ENCODE peak calls at places on chromosome 2, in seven cellular contexts. F is mesendoderm, W is neuronal stem cell, K is H1, Y is IMR-90, R is H9, J is trophoblast cell. A is an unnamed sample. For H3K79me1, the result is how much of the 10 kb centered on the place peaks cover.

GRCh38 chr2:144354953-144355352 is 165.0 kb downstream of the ZEB2 start:
- DNase-seq in W (no peak), Y (peak), F (no peak), J (no peak), R (no peak), K (no peak), A (peak)

GRCh38 chr2:176131617-176132396 is 2.3 kb downstream of the HOXD8 start:
- DNase-seq in F (no peak), R (no peak), W (no peak), Y (no peak), K (no peak), J (peak), A (no peak)

GRCh38 chr2:105092797-105093196 is 54.9 kb downstream of the MRPS9 start:
- DNase-seq in F (no peak), W (no peak), J (no peak), K (no peak), Y (no peak), R (no peak), A (no peak)

GRCh38 chr2:170034596-170034995 is 143.4 kb upstream of the MYO3B start:
- DNase-seq in F (no peak), J (no peak), R (no peak), K (no peak), Y (no peak), W (no peak), A (no peak)

GRCh38 chr2:227106845-227107759 is 56.9 kb downstream of the COL4A4 start:
- DNase-seq in W (peak), F (peak), R (peak), J (peak), Y (peak), K (peak), A (peak)

GRCh38 chr2:240469747-240470146 is 34.3 kb downstream of the GPC1 start:
- DNase-seq in R (no peak), W (no peak), J (peak), F (no peak), K (no peak), Y (no peak), A (no peak)

GRCh38 chr2:39313575-39313974 is 69.8 kb upstream of the CDKL4 start:
- DNase-seq in K (no peak), J (no peak), W (no peak), F (no peak), R (no peak), Y (peak), A (peak)

GRCh38 chr2:65514555-65515195 is 82.3 kb upstream of the SPRED2 start:
- DNase-seq in J (no peak), W (no peak), R (no peak), F (no peak), K (no peak), Y (peak), A (no peak)

GRCh38 chr2:103289101-103289725 is 527.4 kb downstream of the TMEM182 start:
- DNase-seq in J (no peak), Y (no peak), R (no peak), F (peak), K (no peak), W (no peak), A (no peak)

GRCh38 chr2:29920631-29921559 is 491 bp downstream of the ALK start:
- DNase-seq in K (peak), W (peak), Y (peak), F (peak), R (peak), J (peak), A (no peak)

GRCh38 chr2:183597841-183598240 is 473.6 kb downstream of the NUP35 start:
- DNase-seq in K (no peak), W (no peak), J (peak), F (no peak), R (no peak), Y (no peak), A (no peak)

GRCh38 chr2:171208648-171209047 is 48.0 kb upstream of the TLK1 start:
- DNase-seq in W (no peak), J (no peak), F (no peak), R (no peak), K (no peak), Y (no peak), A (no peak)

GRCh38 chr2:56008661-56009411 is 85.3 kb upstream of the EFEMP1 start:
- DNase-seq in F (peak), R (peak), K (peak), Y (peak), W (peak), J (no peak), A (peak)

GRCh38 chr2:126891681-126892500 is 6.8 kb upstream of the TEX51 start:
- DNase-seq in Y (no peak), R (peak), F (peak), W (no peak), K (no peak), J (no peak), A (no peak)

GRCh38 chr2:218386505-218387368 is 4.7 kb downstream of the SLC11A1 start:
- DNase-seq in F (no peak), K (peak), Y (no peak), J (no peak), R (peak), W (no peak), A (no peak)

GRCh38 chr2:229798446-229799147 is 84.2 kb upstream of the DNER start:
- DNase-seq in Y (peak), R (no peak), K (no peak), W (no peak), J (no peak), F (no peak), A (no peak)

GRCh38 chr2:101697794-101698418 is 399 bp downstream of the MAP4K4 start:
- DNase-seq in Y (no peak), K (peak), F (peak), W (no peak), J (peak), R (no peak), A (no peak)

GRCh38 chr2:178767099-178768060 is 39.8 kb downstream of the TTN start:
- DNase-seq in R (no peak), K (no peak), F (no peak), W (no peak), J (no peak), Y (no peak), A (no peak)

GRCh38 chr2:121721926-121722325 is 14.7 kb downstream of the NIFK start:
- DNase-seq in W (no peak), R (no peak), F (no peak), Y (peak), J (peak), K (no peak), A (peak)

GRCh38 chr2:240248981-240249422 is 108.5 kb upstream of the OTOS start:
- DNase-seq in J (no peak), F (no peak), R (peak), W (no peak), K (no peak), Y (no peak), A (no peak)

GRCh38 chr2:241965931-241966412 is 96.4 kb downstream of the RTP5 start:
- DNase-seq in K (no peak), J (peak), F (peak), Y (peak), W (peak), R (peak), A (peak)

GRCh38 chr2:68832161-68832869 is 38.9 kb downstream of the BMP10 start:
- DNase-seq in R (no peak), W (no peak), Y (peak), F (no peak), K (peak), J (peak), A (peak)

GRCh38 chr2:121480826-121481225 is 49.9 kb upstream of the RNU4ATAC start:
- DNase-seq in F (no peak), R (no peak), J (no peak), K (no peak), W (no peak), Y (peak), A (peak)

GRCh38 chr2:8626572-8626971 is 55.3 kb upstream of the ID2 start:
- DNase-seq in J (no peak), K (no peak), F (no peak), Y (no peak), W (no peak), R (no peak), A (no peak)

GRCh38 chr2:112582314-112582746 is 2.1 kb upstream of the CHCHD5 start:
- DNase-seq in R (no peak), J (peak), F (peak), W (no peak), K (no peak), Y (peak), A (peak)

GRCh38 chr2:236167297-236168109 is 683 bp downstream of the GBX2 start:
- DNase-seq in K (peak), W (peak), R (no peak), F (peak), Y (peak), J (peak), A (peak)

GRCh38 chr2:225041210-225041870 is 928 bp downstream of the DOCK10 start:
- DNase-seq in R (peak), F (peak), K (peak), W (no peak), J (peak), Y (peak), A (peak)

GRCh38 chr2:134671498-134671897 is 47.3 kb downstream of the TMEM163 start:
- DNase-seq in F (peak), R (peak), K (no peak), Y (no peak), J (no peak), W (no peak), A (no peak)

GRCh38 chr2:70204452-70204851 is 13.6 kb upstream of the C2orf42 start:
- DNase-seq in K (no peak), J (no peak), W (no peak), F (no peak), Y (no peak), R (no peak), A (no peak)

GRCh38 chr2:31476511-31477171 is 62.1 kb upstream of the XDH start:
- DNase-seq in J (no peak), W (no peak), K (no peak), Y (peak), F (no peak), R (no peak), A (no peak)

GRCh38 chr2:53787255-53787910 is 539 bp downstream of the ERLEC1 start:
- DNase-seq in R (no peak), W (no peak), J (peak), F (no peak), K (no peak), Y (peak), A (peak)

GRCh38 chr2:15940661-15941482 is 522 bp downstream of the MYCN start:
- DNase-seq in Y (no peak), F (peak), R (no peak), K (peak), W (peak), J (peak), A (peak)

GRCh38 chr2:216126943-216127342 is 17.8 kb downstream of the XRCC5 start:
- DNase-seq in W (no peak), J (no peak), F (no peak), R (no peak), K (no peak), Y (no peak), A (no peak)
- H3K18ac ChIP-seq in W (no peak), J (no peak), F (no peak), R (no peak), K (no peak), Y (no peak), A (no peak)

GRCh38 chr2:148826791-148827190 is 48.2 kb upstream of the KIF5C start:
- DNase-seq in R (no peak), J (no peak), F (no peak), W (no peak), Y (no peak), K (no peak), A (no peak)

GRCh38 chr2:148829618-148830017 is 45.4 kb upstream of the KIF5C start:
- DNase-seq in J (no peak), K (no peak), R (no peak), F (peak), Y (no peak), W (no peak), A (no peak)

GRCh38 chr2:148828941-148829340 is 46.1 kb upstream of the KIF5C start:
- DNase-seq in F (no peak), W (no peak), Y (no peak), K (no peak), J (no peak), R (no peak), A (no peak)

GRCh38 chr2:148819019-148819418 is 56.0 kb upstream of the KIF5C start:
- DNase-seq in F (no peak), W (no peak), K (no peak), Y (no peak), R (no peak), J (no peak), A (no peak)

DNA sequence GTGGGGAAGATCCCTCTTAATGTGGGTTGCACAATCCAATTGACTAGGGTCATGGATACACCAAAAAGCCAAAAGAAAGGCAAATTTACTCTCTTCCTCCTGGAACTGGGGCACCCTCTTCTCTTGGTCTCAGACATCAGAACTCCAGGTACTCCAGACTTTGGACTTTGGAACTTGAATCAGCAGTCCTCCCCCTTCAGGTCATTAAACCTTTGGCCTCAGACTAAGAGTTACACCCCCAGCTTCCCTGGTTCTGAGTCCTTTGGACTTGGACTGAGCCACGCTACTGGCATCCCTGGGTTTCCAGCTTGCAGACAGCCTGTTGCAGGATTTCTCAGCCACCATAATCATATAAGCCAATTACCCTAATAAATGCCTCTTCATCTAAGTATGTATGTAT is 50.8 kb upstream of the KIF5C start:
- DNase-seq in Y (no peak), W (no peak), J (no peak), R (no peak), F (no peak), K (no peak), A (no peak)
- H3K79me1 ChIP-seq in Y (under half), W (under half), J (under half), R (under half), F (under half), K (under half), A (under half)

GRCh38 chr2:1721706-1722483 is 22.4 kb downstream of the PXDN start:
- DNase-seq in W (no peak), J (peak), K (no peak), R (no peak), Y (peak), F (no peak), A (peak)
- H2BK120ac ChIP-seq in W (no peak), J (no peak), K (no peak), R (no peak), Y (peak), F (no peak), A (peak)

GRCh38 chr2:44996356-44996755 is 12.9 kb downstream of the SIX2 start:
- DNase-seq in K (no peak), W (no peak), J (no peak), Y (no peak), F (no peak), R (no peak), A (no peak)

GRCh38 chr2:44999540-44999939 is 9.7 kb downstream of the SIX2 start:
- DNase-seq in R (no peak), J (no peak), F (no peak), K (no peak), W (no peak), Y (no peak), A (no peak)

GRCh38 chr2:45000341-45000901 is 8.8 kb downstream of the SIX2 start:
- DNase-seq in J (no peak), R (peak), Y (no peak), W (no peak), F (peak), K (no peak), A (no peak)

GRCh38 chr2:45000921-45001628 is 8.2 kb downstream of the SIX2 start:
- DNase-seq in Y (no peak), J (no peak), K (peak), F (peak), W (no peak), R (peak), A (peak)

DNA sequence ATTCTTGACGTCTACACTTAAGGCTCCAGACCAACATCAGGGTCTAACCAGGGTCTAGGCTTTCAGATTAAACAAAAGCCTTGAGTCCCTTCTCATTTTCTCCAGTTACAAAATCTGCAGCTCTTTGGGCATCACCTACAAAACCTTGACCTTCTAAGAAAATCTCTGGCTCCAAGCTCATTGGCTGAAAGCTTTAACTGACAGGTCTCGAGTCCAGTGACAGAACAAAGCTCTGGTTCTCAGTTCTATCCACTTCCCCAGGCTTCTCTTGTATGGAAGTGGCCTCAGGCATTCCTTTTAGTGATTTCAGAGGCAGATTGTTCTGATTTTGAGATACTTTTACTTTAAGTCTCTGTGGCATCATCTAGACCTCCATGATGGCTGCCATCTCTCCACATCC is 11.3 kb downstream of the SIX2 start:
- DNase-seq in K (no peak), F (peak), R (no peak), Y (no peak), W (no peak), J (no peak), A (no peak)
- H3K18ac ChIP-seq in K (no peak), F (no peak), R (no peak), Y (no peak), W (no peak), J (no peak), A (no peak)